ENCODE peak calls at places on chromosome 6, in four cellular contexts. One of them, this sample, is unnamed.

GRCh38 chr6:36443498-36443844 is 671 bp downstream of the KCTD20 start:
- DNase-seq in uterus: no peak
- DNase-seq in astrocyte of the spinal cord: peak
- DNase-seq in NCI-H1436: no peak
- DNase-seq in this sample: no peak

GRCh38 chr6:111096246-111096645 is 8.9 kb downstream of the SLC16A10 start:
- DNase-seq in astrocyte of the spinal cord: no peak
- DNase-seq in uterus: no peak
- DNase-seq in NCI-H1436: peak
- DNase-seq in this sample: no peak

GRCh38 chr6:12238191-12238590 is 52.0 kb upstream of the EDN1 start:
- DNase-seq in uterus: no peak
- DNase-seq in NCI-H1436: no peak
- DNase-seq in astrocyte of the spinal cord: no peak
- DNase-seq in this sample: no peak

GRCh38 chr6:91476000-91476399 is 889.1 kb upstream of the MAP3K7 start:
- DNase-seq in astrocyte of the spinal cord: peak
- DNase-seq in NCI-H1436: peak
- DNase-seq in uterus: no peak
- DNase-seq in this sample: peak

GRCh38 chr6:69756357-69756756 is 40.5 kb downstream of the LMBRD1 start:
- DNase-seq in NCI-H1436: no peak
- DNase-seq in uterus: no peak
- DNase-seq in astrocyte of the spinal cord: no peak
- DNase-seq in this sample: no peak

GRCh38 chr6:165985926-165986646 is 181.6 kb downstream of the TBXT start:
- DNase-seq in NCI-H1436: no peak
- DNase-seq in uterus: no peak
- DNase-seq in astrocyte of the spinal cord: no peak
- DNase-seq in this sample: no peak

GRCh38 chr6:44304282-44305199 is 8.6 kb downstream of the AARS2 start:
- DNase-seq in astrocyte of the spinal cord: peak
- DNase-seq in uterus: no peak
- DNase-seq in NCI-H1436: no peak
- DNase-seq in this sample: no peak

GRCh38 chr6:71330501-71330900 is 41.9 kb downstream of the OGFRL1 start:
- DNase-seq in uterus: no peak
- DNase-seq in astrocyte of the spinal cord: no peak
- DNase-seq in NCI-H1436: no peak
- DNase-seq in this sample: no peak

GRCh38 chr6:108946695-108947094 is 98.5 kb downstream of the ARMC2 start:
- DNase-seq in astrocyte of the spinal cord: peak
- DNase-seq in uterus: peak
- DNase-seq in NCI-H1436: no peak
- DNase-seq in this sample: no peak

GRCh38 chr6:167846997-167847606 is 20.4 kb downstream of the AFDN start:
- DNase-seq in NCI-H1436: no peak
- DNase-seq in astrocyte of the spinal cord: no peak
- DNase-seq in uterus: no peak
- DNase-seq in this sample: no peak

GRCh38 chr6:45965787-45966186 is 49.9 kb downstream of the CLIC5 start:
- DNase-seq in NCI-H1436: no peak
- DNase-seq in astrocyte of the spinal cord: peak
- DNase-seq in uterus: no peak
- DNase-seq in this sample: no peak

GRCh38 chr6:53956068-53956711 is 155.1 kb upstream of the MLIP start:
- DNase-seq in astrocyte of the spinal cord: peak
- DNase-seq in NCI-H1436: peak
- DNase-seq in uterus: peak
- DNase-seq in this sample: peak

GRCh38 chr6:44715925-44716324 is 328.4 kb downstream of the CDC5L start:
- DNase-seq in astrocyte of the spinal cord: no peak
- DNase-seq in uterus: no peak
- DNase-seq in NCI-H1436: no peak
- DNase-seq in this sample: no peak

GRCh38 chr6:12716298-12716853 is at the start of gene PHACTR1:
- DNase-seq in uterus: no peak
- DNase-seq in astrocyte of the spinal cord: no peak
- DNase-seq in NCI-H1436: peak
- DNase-seq in this sample: peak

GRCh38 chr6:32047855-32048766 is 9.9 kb downstream of the CYP21A2 start:
- DNase-seq in NCI-H1436: no peak
- DNase-seq in astrocyte of the spinal cord: peak
- DNase-seq in uterus: peak
- DNase-seq in this sample: no peak

GRCh38 chr6:47207261-47207660 is 102.4 kb downstream of the TNFRSF21 start:
- DNase-seq in astrocyte of the spinal cord: no peak
- DNase-seq in uterus: no peak
- DNase-seq in NCI-H1436: no peak
- DNase-seq in this sample: no peak

GRCh38 chr6:1611322-1611571 is 1.5 kb downstream of the FOXC1 start:
- DNase-seq in uterus: no peak
- DNase-seq in astrocyte of the spinal cord: no peak
- DNase-seq in NCI-H1436: no peak
- DNase-seq in this sample: no peak

GRCh38 chr6:657743-658142 is 843 bp upstream of the HUS1B start:
- DNase-seq in uterus: no peak
- DNase-seq in NCI-H1436: no peak
- DNase-seq in astrocyte of the spinal cord: no peak
- DNase-seq in this sample: no peak

GRCh38 chr6:15387118-15387517 is 141.2 kb downstream of the JARID2 start:
- DNase-seq in astrocyte of the spinal cord: peak
- DNase-seq in NCI-H1436: no peak
- DNase-seq in uterus: no peak
- DNase-seq in this sample: no peak

GRCh38 chr6:44216677-44217331 is at the start of gene MYMX:
- DNase-seq in NCI-H1436: no peak
- DNase-seq in uterus: no peak
- DNase-seq in astrocyte of the spinal cord: no peak
- DNase-seq in this sample: no peak

GRCh38 chr6:127120787-127121636 is 2.5 kb downstream of the RSPO3 start:
- DNase-seq in astrocyte of the spinal cord: peak
- DNase-seq in uterus: peak
- DNase-seq in NCI-H1436: peak
- DNase-seq in this sample: peak

GRCh38 chr6:100171533-100172321 is 177.7 kb upstream of the MCHR2 start:
- DNase-seq in uterus: no peak
- DNase-seq in astrocyte of the spinal cord: peak
- DNase-seq in NCI-H1436: no peak
- DNase-seq in this sample: no peak

GRCh38 chr6:53603381-53604121 is 58.6 kb upstream of the GCLC start:
- DNase-seq in astrocyte of the spinal cord: peak
- DNase-seq in NCI-H1436: no peak
- DNase-seq in uterus: peak
- DNase-seq in this sample: peak

GRCh38 chr6:150238294-150238693 is 95.5 kb downstream of the PPP1R14C start:
- DNase-seq in astrocyte of the spinal cord: no peak
- DNase-seq in uterus: no peak
- DNase-seq in NCI-H1436: no peak
- DNase-seq in this sample: no peak

GRCh38 chr6:119230160-119230559 is 119.4 kb downstream of the MAN1A1 start:
- DNase-seq in NCI-H1436: no peak
- DNase-seq in uterus: no peak
- DNase-seq in astrocyte of the spinal cord: no peak
- DNase-seq in this sample: no peak

GRCh38 chr6:16690244-16691142 is 70.8 kb downstream of the ATXN1 start:
- DNase-seq in uterus: no peak
- DNase-seq in astrocyte of the spinal cord: no peak
- DNase-seq in NCI-H1436: no peak
- DNase-seq in this sample: no peak

GRCh38 chr6:135985471-135985870 is 134.0 kb downstream of the PDE7B start:
- DNase-seq in astrocyte of the spinal cord: peak
- DNase-seq in uterus: no peak
- DNase-seq in NCI-H1436: no peak
- DNase-seq in this sample: no peak

GRCh38 chr6:152401978-152402377 is 235.2 kb downstream of the SYNE1 start:
- DNase-seq in uterus: no peak
- DNase-seq in NCI-H1436: no peak
- DNase-seq in astrocyte of the spinal cord: peak
- DNase-seq in this sample: no peak

GRCh38 chr6:2581611-2582010 is 169.1 kb downstream of the MYLK4 start:
- DNase-seq in NCI-H1436: no peak
- DNase-seq in uterus: no peak
- DNase-seq in astrocyte of the spinal cord: no peak
- DNase-seq in this sample: no peak

GRCh38 chr6:8539446-8539845 is 104.1 kb upstream of the SLC35B3 start:
- DNase-seq in uterus: no peak
- DNase-seq in NCI-H1436: no peak
- DNase-seq in astrocyte of the spinal cord: peak
- DNase-seq in this sample: no peak

GRCh38 chr6:125346143-125346925 is 44.6 kb upstream of the HDDC2 start:
- DNase-seq in astrocyte of the spinal cord: peak
- DNase-seq in NCI-H1436: no peak
- DNase-seq in uterus: no peak
- DNase-seq in this sample: no peak